ENCODE peak calls at places on chromosomes 11 and 22, in five cellular contexts. X is stimulated activated CD4-positive, alpha-beta T cell treated with anti-CD3 and anti-CD28 coated beads, Interleukin-1b, Interleukin-23, amount 100 ng/mL, for 1 hour; O is activated CD4-positive, alpha-beta T cell treated with anti-CD3 and anti-CD28 coated beads, Interleukin-2, amount 50 U/mL, for 48 hours; R is CD8-positive, alpha-beta memory T cell; V is SK-N-DZ. Q is an unnamed sample.

GRCh38 chr11:67055812-67056211 is 835 bp upstream of the RHOD start:
- DNase-seq in O (no peak), V (no peak), R (no peak), X (no peak), Q (no peak)

GRCh38 chr22:25754527-25755202 is 12.7 kb downstream of the MYO18B start:
- DNase-seq in R (no peak), X (no peak), V (peak), O (no peak), Q (no peak)

GRCh38 chr11:836700-837099 is 3.9 kb downstream of the CD151 start:
- DNase-seq in O (no peak), X (no peak), R (no peak), V (no peak), Q (no peak)

GRCh38 chr11:74466916-74467885 is at the start of gene KCNE3:
- DNase-seq in V (no peak), O (no peak), R (no peak), X (no peak), Q (no peak)

GRCh38 chr11:74677131-74677530 is 54.1 kb downstream of the CHRDL2 start:
- DNase-seq in V (peak), X (no peak), O (no peak), R (no peak), Q (no peak)

GRCh38 chr22:29483254-29483653 is 3.2 kb downstream of the NEFH start:
- DNase-seq in X (no peak), R (no peak), V (no peak), O (no peak), Q (no peak)

GRCh38 chr11:48123934-48124755 is 92.5 kb upstream of the OR4B1 start:
- DNase-seq in R (no peak), X (no peak), O (no peak), V (no peak), Q (no peak)

GRCh38 chr11:70739811-70740474 is 341.6 kb downstream of the CTTN start:
- DNase-seq in V (no peak), R (no peak), O (no peak), X (no peak), Q (no peak)

GRCh38 chr11:45028921-45029680 is 78.4 kb upstream of the TP53I11 start:
- DNase-seq in O (no peak), R (no peak), V (peak), X (no peak), Q (no peak)

GRCh38 chr11:33701302-33701701 is 676 bp upstream of the C11orf91 start:
- DNase-seq in X (no peak), O (no peak), V (no peak), R (no peak), Q (no peak)

GRCh38 chr11:128179049-128179448 is 408.3 kb downstream of the ETS1 start:
- DNase-seq in X (no peak), O (no peak), V (no peak), R (no peak), Q (no peak)

GRCh38 chr11:59197990-59198389 is 14.7 kb downstream of the MPEG1 start:
- DNase-seq in V (no peak), X (no peak), O (no peak), R (no peak), Q (no peak)

GRCh38 chr22:44172370-44173108 is 8.2 kb upstream of the PARVG start:
- DNase-seq in X (no peak), R (no peak), V (no peak), O (no peak), Q (peak)

GRCh38 chr11:61541568-61541967 is 33.0 kb downstream of the LRRC10B start:
- DNase-seq in O (no peak), V (peak), X (no peak), R (no peak), Q (no peak)

GRCh38 chr11:111870522-111870886 is 877 bp downstream of the ALG9 start:
- DNase-seq in R (no peak), O (no peak), V (no peak), X (no peak), Q (no peak)

GRCh38 chr22:27173530-27173929 is 516.1 kb downstream of the MIAT start:
- DNase-seq in R (no peak), V (no peak), O (no peak), X (no peak), Q (no peak)

GRCh38 chr11:128624269-128625170 is 37.2 kb upstream of the ETS1 start:
- DNase-seq in R (peak), X (peak), O (peak), V (no peak), Q (peak)

GRCh38 chr11:92626624-92627023 is 342.8 kb upstream of the MTNR1B start:
- DNase-seq in V (no peak), O (no peak), X (no peak), R (no peak), Q (no peak)

GRCh38 chr11:30002157-30002556 is 14.7 kb downstream of the KCNA4 start:
- DNase-seq in X (no peak), V (no peak), R (no peak), O (no peak), Q (no peak)